ENCODE peak calls at places on chromosomes 11 and 22, in six cellular contexts. A is GM12878, L is HCT116, J is HepG2, Z is SK-N-SH, H is K562. Q is an unnamed sample.

GRCh38 chr22:33391298-33391697 is 333.1 kb upstream of the SYN3 start:
- DNase-seq in A (no peak), L (no peak), J (no peak), Z (no peak), H (no peak), Q (no peak)

GRCh38 chr11:47514825-47515647 is 37.9 kb downstream of the CELF1 start:
- DNase-seq in A (no peak), L (no peak), J (no peak), Z (no peak), H (peak; percentile 37), Q (no peak)

GRCh38 chr22:23073506-23074229 is 3.3 kb downstream of the GNAZ start:
- DNase-seq in A (no peak), L (no peak), J (no peak), Z (no peak), H (no peak), Q (no peak)

GRCh38 chr11:61152816-61153592 is 8.2 kb downstream of the VPS37C start:
- DNase-seq in A (no peak), L (no peak), J (no peak), Z (no peak), H (no peak), Q (no peak)

GRCh38 chr22:22201185-22201924 is 43.2 kb upstream of the VPREB1 start:
- DNase-seq in A (no peak), L (no peak), J (peak; percentile 25), Z (peak; percentile 63), H (peak; percentile 91), Q (no peak)

GRCh38 chr11:75406338-75406777 is 7.0 kb downstream of the RPS3 start:
- DNase-seq in A (no peak), L (no peak), J (no peak), Z (peak; percentile 61), H (peak; percentile 68), Q (no peak)

GRCh38 chr11:2325719-2326118 is 23.9 kb downstream of the TSPAN32 start:
- DNase-seq in A (no peak), L (no peak), J (no peak), Z (no peak), H (no peak), Q (no peak)

GRCh38 chr11:109940816-109941215 is 152.4 kb upstream of the ZC3H12C start:
- DNase-seq in A (no peak), L (peak; percentile 39), J (no peak), Z (no peak), H (peak; percentile 23), Q (peak; percentile 84)

GRCh38 chr11:121661796-121662508 is 209.2 kb upstream of the SORL1-AS1 start:
- DNase-seq in A (no peak), L (no peak), J (no peak), Z (no peak), H (no peak), Q (no peak)

GRCh38 chr11:45332486-45332934 is 46.4 kb upstream of the SYT13 start:
- DNase-seq in A (no peak), L (peak; percentile 29), J (peak; percentile 24), Z (peak; percentile 81), H (peak; percentile 77), Q (no peak)

GRCh38 chr11:12581923-12582322 is 92.3 kb upstream of the TEAD1 start:
- DNase-seq in A (no peak), L (peak; percentile 38), J (no peak), Z (no peak), H (no peak), Q (no peak)

GRCh38 chr22:38706101-38706884 is 549 bp downstream of the GTPBP1 start:
- DNase-seq in A (no peak), L (no peak), J (no peak), Z (peak; percentile 64), H (peak; percentile 69), Q (no peak)

GRCh38 chr11:8006349-8006977 is 19.3 kb downstream of the EIF3F start:
- DNase-seq in A (peak; percentile 7), L (peak; percentile 54), J (peak; percentile 63), Z (peak; percentile 77), H (peak; percentile 66), Q (peak; percentile 77)

GRCh38 chr11:59641156-59641555 is 25.6 kb upstream of the OSBP start:
- DNase-seq in A (no peak), L (no peak), J (no peak), Z (no peak), H (no peak), Q (no peak)

GRCh38 chr11:55942785-55943392 is 6.7 kb upstream of the OR5I1 start:
- DNase-seq in A (no peak), L (peak; percentile 18), J (peak; percentile 23), Z (peak; percentile 7), H (peak; percentile 5), Q (peak; percentile 22)

GRCh38 chr11:124415356-124415923 is 9.2 kb downstream of the OR8B4 start:
- DNase-seq in A (no peak), L (peak; percentile 46), J (peak; percentile 37), Z (no peak), H (peak; percentile 35), Q (peak; percentile 12)

GRCh38 chr22:41831828-41832552 is 915 bp upstream of the SREBF2 start:
- DNase-seq in A (no peak), L (no peak), J (no peak), Z (no peak), H (no peak), Q (no peak)

GRCh38 chr11:64759722-64760719 is at the start of gene PYGM:
- DNase-seq in A (no peak), L (no peak), J (no peak), Z (peak; percentile 60), H (peak; percentile 36), Q (no peak)

GRCh38 chr11:108871152-108871551 is 206.3 kb downstream of the DDX10 start:
- DNase-seq in A (no peak), L (no peak), J (peak; percentile 35), Z (peak; percentile 11), H (no peak), Q (no peak)

GRCh38 chr11:71115770-71116434 is 136.5 kb downstream of the SHANK2 start:
- DNase-seq in A (no peak), L (no peak), J (no peak), Z (no peak), H (no peak), Q (no peak)

GRCh38 chr22:45162531-45162930 is 1.2 kb upstream of the NUP50 start:
- DNase-seq in A (no peak), L (no peak), J (no peak), Z (no peak), H (no peak), Q (no peak)

GRCh38 chr11:370087-370941 is 1.0 kb downstream of the B4GALNT4 start:
- DNase-seq in A (no peak), L (no peak), J (no peak), Z (peak; percentile 84), H (peak; percentile 59), Q (no peak)
- H3K27me3 ChIP-seq in A (peaks cover 4% of the 10 kb centered on the region), L (no peaks in the 10 kb centered on the region), J (peaks cover 6% of the 10 kb centered on the region), Z (no peaks in the 10 kb centered on the region), H (no peaks in the 10 kb centered on the region), Q (no peaks in the 10 kb centered on the region)

GRCh38 chr11:93740802-93741093 is 547 bp downstream of the TAF1D start:
- DNase-seq in A (no peak), L (no peak), J (peak; percentile 60), Z (peak; percentile 58), H (peak; percentile 36), Q (no peak)
- TF ChIP-seq REST in A (no peak), L (no peak), J (no peak), Z (no peak), H (no peak), Q (no peak)

GRCh38 chr11:129278586-129279319 is 86.6 kb upstream of the ARHGAP32 start:
- DNase-seq in A (no peak), L (no peak), J (no peak), Z (peak; percentile 77), H (no peak), Q (no peak)
- TF ChIP-seq SIN3A in A (no peak), L (no peak), J (no peak), Z (no peak), H (no peak), Q (peak; percentile 57)

GRCh38 chr11:92342886-92343285 is 118.3 kb downstream of the FAT3 start:
- DNase-seq in A (no peak), L (no peak), J (no peak), Z (no peak), H (no peak), Q (no peak)

GRCh38 chr11:92346220-92346619 is 121.6 kb downstream of the FAT3 start:
- DNase-seq in A (no peak), L (no peak), J (no peak), Z (no peak), H (no peak), Q (no peak)

GRCh38 chr11:92347404-92347803 is 122.8 kb downstream of the FAT3 start:
- DNase-seq in A (no peak), L (no peak), J (no peak), Z (no peak), H (no peak), Q (no peak)

GRCh38 chr11:92340839-92341238 is 116.2 kb downstream of the FAT3 start:
- DNase-seq in A (no peak), L (no peak), J (peak; percentile 6), Z (peak; percentile 12), H (peak; percentile 14), Q (no peak)

DNA sequence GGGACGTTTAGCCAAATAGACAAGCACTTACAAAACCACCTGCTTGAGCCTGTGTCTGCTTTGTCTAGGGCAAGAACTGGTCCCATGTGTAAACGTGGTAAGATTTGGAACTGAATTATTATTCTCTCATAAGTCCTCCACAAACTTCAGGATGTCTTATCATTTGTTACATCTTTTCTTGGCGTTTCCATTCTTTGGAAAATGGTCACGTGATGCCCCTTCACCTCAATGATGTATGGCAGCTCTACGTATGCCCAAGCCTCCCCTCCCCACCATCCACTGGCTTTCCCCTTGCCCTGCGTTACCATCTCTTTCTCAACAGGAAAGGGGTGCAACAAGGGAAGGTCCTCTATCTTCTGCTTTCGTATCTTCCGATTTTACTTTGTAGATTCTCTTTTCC is 117.4 kb downstream of the FAT3 start:
- DNase-seq in A (no peak), L (no peak), J (no peak), Z (no peak), H (no peak), Q (no peak)
- H3K27me3 ChIP-seq in A (no peaks in the 10 kb centered on the region), L (no peaks in the 10 kb centered on the region), J (no peaks in the 10 kb centered on the region), Z (no peaks in the 10 kb centered on the region), H (no peaks in the 10 kb centered on the region), Q (no peaks in the 10 kb centered on the region)

GRCh38 chr11:27329867-27330632 is 33.0 kb downstream of the CCDC34 start:
- DNase-seq in A (no peak), L (no peak), J (no peak), Z (no peak), H (no peak), Q (no peak)
- TF ChIP-seq REST in A (no peak), L (no peak), J (no peak), Z (no peak), H (no peak), Q (no peak)